ENCODE peak calls at places on chromosome 11, in ten cellular contexts. G is adrenal gland, F is mucosa of descending colon, O is right lobe of liver, B is thoracic aorta, C is Peyer's patch, Q is A549, N is psoas muscle, K is HCT116, J is heart left ventricle. P is an unnamed sample. For H3K9me3, the result is how much of the 10 kb centered on the place peaks cover.

GRCh38 chr11:88404932-88405710 is 67.6 kb upstream of the CTSC start:
- DNase-seq in Q (no peak), J (no peak), F (no peak), N (no peak), K (no peak), G (no peak), O (no peak), C (no peak), B (no peak), P (no peak)

GRCh38 chr11:91792779-91793262 is 431.8 kb upstream of the FAT3 start:
- DNase-seq in F (no peak), O (no peak), J (no peak), C (no peak), G (no peak), Q (peak), K (no peak), N (no peak), B (no peak), P (no peak)

GRCh38 chr11:47050284-47050683 is 113.7 kb downstream of the CSTPP1 start:
- DNase-seq in G (no peak), Q (no peak), B (no peak), N (no peak), J (no peak), C (no peak), F (no peak), K (no peak), O (no peak), P (no peak)

GRCh38 chr11:67301951-67302516 is 1.3 kb upstream of the SSH3 start:
- DNase-seq in C (peak), B (no peak), N (peak), G (peak), J (peak), K (no peak), Q (peak), F (peak), O (peak), P (peak)

GRCh38 chr11:128497057-128497957 is 90.1 kb downstream of the ETS1 start:
- DNase-seq in J (peak), K (peak), B (no peak), Q (peak), O (no peak), F (no peak), C (no peak), G (peak), N (peak), P (peak)

GRCh38 chr11:62546937-62547625 is 475 bp upstream of the AHNAK start:
- DNase-seq in C (no peak), F (peak), N (no peak), G (no peak), B (no peak), Q (peak), J (no peak), K (no peak), O (no peak), P (peak)

GRCh38 chr11:65522640-65523322 is 2.1 kb upstream of the SCYL1 start:
- DNase-seq in F (peak), B (no peak), Q (no peak), G (no peak), C (no peak), K (no peak), O (peak), N (no peak), J (no peak), P (no peak)

GRCh38 chr11:28257761-28258160 is 149.6 kb downstream of the METTL15 start:
- DNase-seq in C (no peak), B (no peak), J (no peak), Q (no peak), O (no peak), G (no peak), K (no peak), F (no peak), N (no peak), P (no peak)

GRCh38 chr11:96122601-96123044 is 198.7 kb upstream of the MTMR2 start:
- DNase-seq in J (no peak), G (no peak), F (no peak), C (no peak), N (no peak), K (no peak), B (no peak), Q (no peak), O (no peak), P (no peak)

GRCh38 chr11:73295259-73295995 is 12.6 kb upstream of the ARHGEF17 start:
- DNase-seq in J (peak), C (peak), K (peak), B (no peak), N (peak), Q (peak), G (peak), F (peak), O (peak), P (peak)

GRCh38 chr11:129428027-129428426 is 52.4 kb downstream of the BARX2 start:
- DNase-seq in O (no peak), B (no peak), K (no peak), F (no peak), G (no peak), J (no peak), C (no peak), Q (no peak), N (no peak), P (no peak)

GRCh38 chr11:36478700-36479329 is 31.3 kb downstream of the TRAF6 start:
- DNase-seq in B (no peak), K (peak), F (no peak), G (peak), N (no peak), O (no peak), J (no peak), C (no peak), Q (peak), P (no peak)

GRCh38 chr11:30143098-30143705 is 87.6 kb upstream of the FSHB start:
- DNase-seq in B (no peak), N (no peak), O (no peak), J (no peak), G (no peak), K (peak), F (no peak), Q (peak), C (no peak), P (no peak)

GRCh38 chr11:111633756-111634362 is 31.6 kb downstream of the SIK2 start:
- DNase-seq in G (no peak), N (no peak), F (no peak), J (no peak), B (no peak), Q (no peak), C (no peak), K (no peak), O (no peak), P (no peak)

GRCh38 chr11:27477243-27477642 is 4.7 kb upstream of the LGR4 start:
- DNase-seq in G (no peak), K (no peak), O (no peak), N (no peak), B (no peak), F (no peak), C (no peak), Q (no peak), J (no peak), P (no peak)

GRCh38 chr11:59616396-59616982 is 915 bp upstream of the OSBP start:
- DNase-seq in Q (no peak), K (no peak), J (no peak), F (peak), N (no peak), C (peak), G (no peak), O (peak), B (no peak), P (no peak)

GRCh38 chr11:96309001-96309642 is 33.9 kb downstream of the MAML2 start:
- DNase-seq in F (no peak), J (no peak), K (no peak), C (no peak), O (no peak), B (no peak), G (no peak), Q (no peak), N (no peak), P (no peak)

GRCh38 chr11:88552377-88553029 is 215.0 kb upstream of the CTSC start:
- DNase-seq in K (peak), B (no peak), J (peak), F (peak), N (peak), C (no peak), Q (peak), G (peak), O (peak), P (peak)

GRCh38 chr11:6576471-6577373 is 26.7 kb downstream of the RRP8 start:
- DNase-seq in C (no peak), J (peak), B (no peak), Q (no peak), G (no peak), O (no peak), F (no peak), N (no peak), K (no peak), P (peak)

GRCh38 chr11:34343153-34343552 is 14.7 kb downstream of the ABTB2 start:
- DNase-seq in B (no peak), O (no peak), Q (peak), N (no peak), G (no peak), F (no peak), K (no peak), J (no peak), C (no peak), P (no peak)

GRCh38 chr11:46492540-46492939 is 101.0 kb upstream of the CHRM4 start:
- DNase-seq in G (no peak), O (no peak), C (peak), F (peak), Q (no peak), B (no peak), N (no peak), K (no peak), J (no peak), P (no peak)

GRCh38 chr11:44310456-44311272 is 725 bp upstream of the ALX4 start:
- DNase-seq in C (peak), Q (no peak), O (no peak), N (no peak), B (no peak), F (no peak), J (no peak), G (no peak), K (no peak), P (no peak)

GRCh38 chr11:35796542-35796941 is 134.0 kb downstream of the TRIM44 start:
- DNase-seq in G (no peak), K (no peak), N (no peak), J (no peak), F (no peak), C (no peak), B (no peak), O (no peak), Q (peak), P (no peak)

GRCh38 chr11:114953039-114953438 is 274.7 kb downstream of the NXPE2 start:
- DNase-seq in O (no peak), F (no peak), C (no peak), G (no peak), B (no peak), K (no peak), J (no peak), Q (peak), N (no peak), P (no peak)

GRCh38 chr11:75766449-75767227 is 1.9 kb upstream of the DGAT2 start:
- DNase-seq in Q (no peak), B (no peak), G (no peak), J (no peak), C (no peak), N (no peak), O (peak), F (no peak), K (no peak), P (peak)

GRCh38 chr11:15493066-15493465 is 378.3 kb downstream of the INSC start:
- DNase-seq in J (no peak), G (no peak), F (no peak), K (peak), O (no peak), Q (no peak), C (no peak), B (no peak), N (no peak), P (no peak)

GRCh38 chr11:12160680-12161079 is 50.3 kb downstream of the MICAL2 start:
- DNase-seq in Q (no peak), C (no peak), N (no peak), F (peak), K (no peak), J (peak), B (no peak), G (no peak), O (no peak), P (no peak)

DNA sequence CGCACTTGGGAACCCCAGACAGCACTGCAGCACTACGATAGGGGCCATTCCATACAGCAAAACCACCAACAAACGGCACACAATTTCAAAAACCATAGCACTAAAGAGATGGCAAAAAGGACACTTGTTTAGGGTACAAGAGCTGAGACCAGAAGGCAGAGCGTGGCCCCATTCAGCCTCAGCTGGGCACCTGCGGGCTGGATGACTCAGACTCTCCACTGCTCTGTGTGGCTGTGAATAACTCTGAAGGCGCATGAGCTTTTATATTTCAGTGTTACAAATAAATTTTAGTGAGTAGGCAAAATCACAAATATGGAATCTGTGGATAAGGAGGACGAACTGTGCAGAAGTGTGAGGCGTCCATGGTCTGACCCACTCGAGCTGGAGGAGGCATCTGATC is 325.8 kb downstream of the SHANK2 start:
- DNase-seq in F (no peak), J (no peak), B (no peak), G (no peak), Q (no peak), O (no peak), N (no peak), C (no peak), K (no peak), P (no peak)
- H3K9me3 ChIP-seq in F (under half), J (under half), B (under half), G (under half), Q (under half), O (under half), N (under half), C (under half), K (under half), P (under half)

GRCh38 chr11:117985953-117986887 is at the start of gene IL10RA:
- DNase-seq in K (peak), J (peak), G (peak), F (peak), O (peak), N (peak), Q (peak), B (no peak), C (peak), P (peak)

GRCh38 chr11:117984471-117984870 is 1.7 kb upstream of the IL10RA start:
- DNase-seq in G (no peak), B (no peak), K (no peak), J (no peak), O (no peak), F (no peak), N (no peak), Q (no peak), C (no peak), P (no peak)

GRCh38 chr11:117980280-117980679 is 5.9 kb upstream of the IL10RA start:
- DNase-seq in K (no peak), Q (no peak), G (no peak), N (no peak), J (no peak), O (no peak), C (no peak), F (no peak), B (no peak), P (no peak)

GRCh38 chr11:117980716-117981115 is 5.5 kb upstream of the IL10RA start:
- DNase-seq in F (no peak), O (no peak), K (no peak), B (no peak), G (no peak), N (no peak), Q (no peak), C (no peak), J (no peak), P (no peak)

GRCh38 chr11:117983163-117983475 is 3.1 kb upstream of the IL10RA start:
- DNase-seq in G (no peak), B (no peak), K (no peak), F (no peak), Q (no peak), O (no peak), C (no peak), J (no peak), N (no peak), P (no peak)
- H3K9me3 ChIP-seq in G (under half), B (under half), K (under half), F (under half), Q (under half), O (under half), C (under half), J (under half), N (under half), P (under half)

DNA sequence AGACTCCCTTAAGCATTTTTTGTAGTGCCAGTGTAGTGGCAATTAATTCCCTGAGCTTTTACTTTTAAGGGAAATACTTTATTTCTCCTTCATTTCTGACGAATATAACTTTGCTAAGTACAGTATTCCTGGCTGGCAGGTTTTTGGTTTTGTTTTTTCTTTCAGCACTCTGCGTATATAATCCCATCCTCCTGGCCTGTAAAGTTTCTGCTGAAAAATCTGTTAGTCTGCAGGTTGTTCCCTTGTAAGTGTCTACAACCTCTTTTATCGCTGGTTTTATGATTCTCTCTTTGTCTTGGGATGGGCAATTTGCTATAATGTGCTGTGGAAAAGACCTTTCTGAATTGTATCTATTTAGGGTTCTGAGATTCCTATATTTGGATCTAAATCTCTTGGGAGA is 56.0 kb downstream of the KCNQ1OT1 start:
- DNase-seq in O (no peak), C (no peak), B (no peak), G (no peak), N (no peak), F (no peak), Q (no peak), K (no peak), J (no peak), P (no peak)
- H3K9me3 ChIP-seq in O (under half), C (under half), B (half or more), G (under half), N (half or more), F (half or more), Q (half or more), K (under half), J (half or more), P (under half)

GRCh38 chr11:3010004-3010403 is 17.9 kb upstream of the NAP1L4 start:
- DNase-seq in F (peak), Q (no peak), K (no peak), N (no peak), C (peak), B (no peak), J (no peak), O (peak), G (no peak), P (no peak)
- H3K9me3 ChIP-seq in F (under half), Q (under half), K (under half), N (under half), C (under half), B (under half), J (under half), O (under half), G (under half), P (under half)

GRCh38 chr11:93993747-93994146 is 27.4 kb upstream of the HEPHL1 start:
- DNase-seq in J (no peak), G (no peak), Q (no peak), N (no peak), C (no peak), K (no peak), B (no peak), O (no peak), F (no peak), P (no peak)
- H3K9me3 ChIP-seq in J (under half), G (under half), Q (under half), N (under half), C (under half), K (under half), B (under half), O (under half), F (under half), P (under half)

P was measured in thyroid gland.